ENCODE peak calls at places on chromosomes 7 and 10, in four cellular contexts. E is PC-3, J is tibial nerve, D is thyroid gland. A is an unnamed sample.

GRCh38 chr7:77351539-77352004 is 64.6 kb downstream of the GSAP start:
- DNase-seq in E (no peak), J (no peak), D (no peak), A (peak; percentile 13)

GRCh38 chr10:104657458-104657857 is 16.4 kb downstream of the SORCS3 start:
- DNase-seq in E (no peak), J (no peak), D (no peak), A (no peak)

GRCh38 chr7:141145630-141145982 is 71.7 kb downstream of the TMEM178B start:
- DNase-seq in E (no peak), J (no peak), D (no peak), A (no peak)

GRCh38 chr7:151628846-151629604 is 109.3 kb upstream of the RHEB start:
- DNase-seq in E (no peak), J (no peak), D (no peak), A (no peak)

GRCh38 chr10:2839081-2839725 is 228.1 kb upstream of the PFKP start:
- DNase-seq in E (peak; percentile 52), J (no peak), D (peak; percentile 58), A (no peak)

GRCh38 chr7:98681951-98682350 is 64.9 kb downstream of the NPTX2 start:
- DNase-seq in E (no peak), J (no peak), D (no peak), A (no peak)

GRCh38 chr10:79316671-79317431 is 30.4 kb upstream of the PPIF start:
- DNase-seq in E (peak; percentile 55), J (no peak), D (no peak), A (no peak)

GRCh38 chr10:71383972-71384687 is 12.6 kb upstream of the CDH23 start:
- DNase-seq in E (peak; percentile 58), J (peak; percentile 51), D (peak; percentile 71), A (peak; percentile 69)

GRCh38 chr7:98398567-98399372 is 2.1 kb downstream of the BAIAP2L1 start:
- DNase-seq in E (peak; percentile 15), J (no peak), D (no peak), A (no peak)

GRCh38 chr10:86046845-86047460 is 319.6 kb downstream of the GRID1 start:
- DNase-seq in E (no peak), J (no peak), D (no peak), A (no peak)

GRCh38 chr10:107914450-107915276 is 750.2 kb upstream of the SORCS1 start:
- DNase-seq in E (no peak), J (no peak), D (no peak), A (no peak)

GRCh38 chr7:77349141-77349540 is 67.0 kb downstream of the GSAP start:
- DNase-seq in E (no peak), J (no peak), D (no peak), A (no peak)

GRCh38 chr7:91064938-91065337 is 199.3 kb upstream of the FZD1 start:
- DNase-seq in E (no peak), J (no peak), D (no peak), A (no peak)

GRCh38 chr7:125316451-125316850 is 386.8 kb upstream of the POT1 start:
- DNase-seq in E (peak; percentile 56), J (no peak), D (no peak), A (no peak)

GRCh38 chr7:98194186-98194585 is 17.1 kb upstream of the BHLHA15 start:
- DNase-seq in E (no peak), J (no peak), D (no peak), A (no peak)

GRCh38 chr10:72333111-72334012 is 21.4 kb downstream of the DNAJB12 start:
- DNase-seq in E (no peak), J (no peak), D (no peak), A (no peak)

GRCh38 chr7:13850185-13850752 is 139.2 kb downstream of the ETV1 start:
- DNase-seq in E (peak; percentile 97), J (no peak), D (no peak), A (peak; percentile 28)

GRCh38 chr10:45354261-45354660 is 19.8 kb upstream of the ALOX5 start:
- DNase-seq in E (no peak), J (no peak), D (peak; percentile 14), A (no peak)

DNA sequence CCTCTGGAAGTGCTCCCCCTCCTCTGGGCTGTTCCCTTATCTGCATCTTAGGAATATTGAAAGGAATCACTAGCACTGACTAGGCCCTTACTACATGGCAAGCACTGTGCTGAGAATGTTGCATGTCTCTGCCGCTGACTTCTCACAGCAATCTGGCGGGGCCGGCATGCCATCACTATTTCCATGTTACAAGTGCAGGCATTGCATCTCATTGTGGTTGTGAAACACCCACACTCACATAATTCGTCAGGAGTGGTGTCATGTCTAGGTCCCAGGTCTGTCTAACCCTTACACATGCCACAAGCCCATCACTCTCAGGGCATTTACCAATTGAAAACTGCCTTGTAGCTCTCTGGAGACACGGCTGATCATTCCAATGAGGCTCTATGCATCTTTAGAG is 8.5 kb upstream of the IL2RA start:
- DNase-seq in E (no peak), J (no peak), D (no peak), A (no peak)
- H3K9me3 ChIP-seq in E (no peaks in the 10 kb centered on the region), J (no peaks in the 10 kb centered on the region), D (no peaks in the 10 kb centered on the region), A (no peaks in the 10 kb centered on the region)

DNA sequence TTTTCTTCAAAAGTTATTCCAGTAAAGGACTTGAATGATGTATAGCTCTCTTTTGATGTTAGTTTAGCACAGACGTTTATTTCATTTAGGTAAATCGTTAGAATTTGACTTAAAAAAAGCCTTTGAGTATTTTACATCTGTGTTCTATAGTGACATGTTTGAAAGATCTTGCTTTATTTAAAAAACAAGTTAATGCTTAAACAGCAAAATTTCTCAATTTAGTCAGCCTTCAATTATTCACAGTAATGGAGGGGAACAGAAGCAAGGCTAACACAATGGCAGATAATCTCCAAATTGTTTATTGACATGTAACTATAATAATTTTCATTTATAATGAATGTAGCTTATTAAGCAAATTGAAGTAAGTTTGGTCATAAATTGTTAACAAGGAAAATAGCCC is 63.5 kb downstream of the MKLN1 start:
- DNase-seq in E (no peak), J (no peak), D (no peak), A (no peak)
- H3K9me3 ChIP-seq in E (no peaks in the 10 kb centered on the region), J (no peaks in the 10 kb centered on the region), D (no peaks in the 10 kb centered on the region), A (no peaks in the 10 kb centered on the region)

DNA sequence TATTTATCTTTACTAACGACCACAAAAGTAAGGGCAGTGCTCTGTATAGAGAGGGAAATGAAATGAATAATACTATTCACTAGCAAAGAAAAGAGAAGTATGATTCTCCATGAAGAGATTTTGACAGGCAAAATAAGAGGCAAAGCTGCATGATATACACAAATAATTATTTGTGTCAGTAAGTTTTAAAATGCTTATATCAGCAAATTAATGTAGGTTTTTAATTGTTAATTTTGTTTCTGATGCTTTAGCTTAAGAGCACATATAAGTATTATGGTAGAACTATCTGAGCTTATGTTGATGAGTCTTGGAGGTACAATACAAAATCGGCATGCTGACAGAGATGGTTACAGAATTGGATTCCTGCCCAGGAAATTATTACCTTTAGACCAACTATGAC is 383.1 kb upstream of the VSTM2A start:
- DNase-seq in E (no peak), J (no peak), D (no peak), A (no peak)
- H3K9me3 ChIP-seq in E (no peaks in the 10 kb centered on the region), J (no peaks in the 10 kb centered on the region), D (no peaks in the 10 kb centered on the region), A (no peaks in the 10 kb centered on the region)

GRCh38 chr7:157490465-157490912 is 153.7 kb downstream of the DNAJB6 start:
- DNase-seq in E (peak; percentile 95), J (no peak), D (no peak), A (no peak)
- H3K9me3 ChIP-seq in E (peaks cover 6% of the 10 kb centered on the region), J (no peaks in the 10 kb centered on the region), D (no peaks in the 10 kb centered on the region), A (peaks cover 2% of the 10 kb centered on the region)

GRCh38 chr7:27104244-27105149 is 2.0 kb upstream of the HOXA2 start:
- DNase-seq in E (no peak), J (no peak), D (no peak), A (no peak)
- H3K9me3 ChIP-seq in E (no peaks in the 10 kb centered on the region), J (no peaks in the 10 kb centered on the region), D (no peaks in the 10 kb centered on the region), A (no peaks in the 10 kb centered on the region)

GRCh38 chr7:158040199-158040598 is 547.4 kb downstream of the PTPRN2 start:
- DNase-seq in E (no peak), J (no peak), D (no peak), A (no peak)

GRCh38 chr7:158043461-158044155 is 544.0 kb downstream of the PTPRN2 start:
- DNase-seq in E (no peak), J (no peak), D (peak; percentile 60), A (no peak)

GRCh38 chr7:158047386-158048059 is 540.1 kb downstream of the PTPRN2 start:
- DNase-seq in E (no peak), J (no peak), D (no peak), A (no peak)

GRCh38 chr7:158042156-158042880 is 545.3 kb downstream of the PTPRN2 start:
- DNase-seq in E (no peak), J (no peak), D (no peak), A (no peak)

GRCh38 chr7:158044156-158044823 is 543.3 kb downstream of the PTPRN2 start:
- DNase-seq in E (no peak), J (no peak), D (no peak), A (no peak)
- H3K9me3 ChIP-seq in E (peaks cover 7% of the 10 kb centered on the region), J (no peaks in the 10 kb centered on the region), D (no peaks in the 10 kb centered on the region), A (no peaks in the 10 kb centered on the region)

A was measured in T-helper 17 cell.